ENCODE peak calls at places on chromosomes 16 and 17, in nine cellular contexts. C, X, T, S, Z, H, Q, I and D are unnamed samples.

GRCh38 chr16:30923554-30924085 is at the start of gene FBXL19:
- DNase-seq in C (peak; percentile 53), X (peak; percentile 80), T (no peak), S (peak; percentile 84), Z (no peak), H (no peak), Q (no peak), I (no peak), D (no peak)

GRCh38 chr17:49741009-49741691 is 22.8 kb downstream of the FAM117A start:
- DNase-seq in C (no peak), X (no peak), T (peak; percentile 52), S (no peak), Z (no peak), H (peak; percentile 36), Q (no peak), I (no peak), D (no peak)

GRCh38 chr16:16146380-16147315 is 76.6 kb downstream of the ABCC6 start:
- DNase-seq in C (no peak), X (no peak), T (no peak), S (no peak), Z (no peak), H (no peak), Q (no peak), I (no peak), D (no peak)

GRCh38 chr17:71237903-71238538 is 882.8 kb upstream of the SOX9 start:
- DNase-seq in C (no peak), X (no peak), T (peak; percentile 39), S (no peak), Z (no peak), H (peak; percentile 45), Q (no peak), I (no peak), D (peak; percentile 1)

GRCh38 chr16:57145964-57146647 is 39.7 kb downstream of the PSME3IP1 start:
- DNase-seq in C (no peak), X (peak; percentile 67), T (no peak), S (peak; percentile 75), Z (no peak), H (no peak), Q (no peak), I (no peak), D (no peak)

GRCh38 chr17:82647593-82648164 is 565 bp downstream of the WDR45B start:
- DNase-seq in C (peak; percentile 53), X (peak; percentile 86), T (peak; percentile 57), S (peak; percentile 88), Z (no peak), H (peak; percentile 15), Q (no peak), I (no peak), D (no peak)

GRCh38 chr17:4440690-4441686 is 7.2 kb downstream of the SPNS3 start:
- DNase-seq in C (no peak), X (no peak), T (no peak), S (no peak), Z (no peak), H (peak; percentile 74), Q (no peak), I (no peak), D (no peak)

GRCh38 chr17:78394209-78394608 is 15.8 kb downstream of the PGS1 start:
- DNase-seq in C (no peak), X (no peak), T (no peak), S (no peak), Z (no peak), H (no peak), Q (peak; percentile 1), I (no peak), D (no peak)

GRCh38 chr17:29565643-29566472 is 979 bp downstream of the ABHD15 start:
- DNase-seq in C (peak; percentile 39), X (peak; percentile 78), T (peak; percentile 57), S (peak; percentile 93), Z (no peak), H (no peak), Q (peak; percentile 90), I (no peak), D (no peak)

GRCh38 chr17:71849783-71850768 is 270.7 kb upstream of the SOX9 start:
- DNase-seq in C (no peak), X (no peak), T (no peak), S (no peak), Z (no peak), H (no peak), Q (no peak), I (no peak), D (no peak)

GRCh38 chr17:10844667-10845387 is 6.9 kb upstream of the PIRT start:
- DNase-seq in C (peak; percentile 75), X (peak; percentile 89), T (peak; percentile 70), S (peak; percentile 89), Z (no peak), H (peak; percentile 77), Q (peak; percentile 89), I (no peak), D (peak; percentile 52)
- H3K4me3 ChIP-seq in C (peak overlapping the region; percentile 64), X (peak overlapping the region; percentile 4), T (peak overlapping the region; percentile 40), S (peak overlapping the region; percentile 36), Z (peak overlapping the region; percentile 46), H (peak overlapping the region; percentile 36), Q (peak overlapping the region; percentile 40), I (peak overlapping the region; percentile 62), D (peak overlapping the region; percentile 43)

GRCh38 chr17:74924250-74924948 is at the start of gene OTOP2:
- DNase-seq in C (no peak), X (no peak), T (no peak), S (peak; percentile 83), Z (no peak), H (no peak), Q (peak; percentile 67), I (no peak), D (no peak)

GRCh38 chr17:74921769-74922168 is 1.3 kb downstream of the USH1G start:
- DNase-seq in C (no peak), X (no peak), T (no peak), S (no peak), Z (no peak), H (no peak), Q (no peak), I (no peak), D (no peak)

GRCh38 chr17:74923538-74924249 is 379 bp upstream of the OTOP2 start:
- DNase-seq in C (peak; percentile 79), X (peak; percentile 91), T (peak; percentile 59), S (peak; percentile 96), Z (no peak), H (peak; percentile 53), Q (peak; percentile 87), I (no peak), D (no peak)

GRCh38 chr17:74922172-74922571 is 883 bp downstream of the USH1G start:
- DNase-seq in C (no peak), X (no peak), T (no peak), S (no peak), Z (no peak), H (no peak), Q (no peak), I (no peak), D (no peak)

DNA sequence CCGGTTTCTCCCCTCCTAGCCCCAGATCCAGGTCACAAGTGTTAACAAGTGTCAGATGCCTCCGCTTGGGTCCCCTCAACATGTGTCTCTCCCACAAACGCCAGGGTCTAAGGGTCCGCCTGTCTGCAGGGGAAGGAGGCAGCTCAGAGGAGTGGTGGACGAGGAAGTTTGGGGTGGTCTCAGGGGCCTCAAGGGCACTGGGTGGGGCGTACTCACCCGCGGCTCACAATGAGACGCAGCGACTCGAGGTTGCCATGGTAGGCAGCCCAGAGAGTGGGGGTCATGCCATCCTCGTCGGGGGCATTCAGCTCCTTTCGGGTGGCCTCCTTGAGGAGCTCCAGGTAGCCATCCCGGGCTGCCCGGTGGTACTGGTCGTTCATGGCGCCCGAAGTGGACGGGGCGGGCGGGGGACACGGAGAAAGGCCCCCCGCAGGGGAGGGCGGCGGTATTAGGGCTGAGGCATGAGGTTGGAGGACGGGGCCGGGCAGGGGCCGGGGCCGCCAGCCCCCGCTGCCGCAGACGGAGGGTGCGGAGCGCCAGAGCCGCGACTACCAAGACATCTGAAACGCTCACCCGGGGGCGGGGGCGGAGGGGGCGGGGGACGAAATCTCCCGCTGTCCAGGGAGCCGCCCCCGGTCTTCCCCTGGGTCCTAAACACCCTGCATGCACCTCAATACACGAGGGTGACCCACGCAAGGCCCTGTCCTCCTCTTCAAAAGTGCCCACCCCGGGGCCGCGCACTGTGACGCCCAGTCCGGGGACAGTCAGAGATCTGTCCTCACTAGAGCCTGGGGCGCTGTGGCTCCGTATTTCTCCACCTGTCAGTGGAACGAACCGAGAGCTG is at the start of gene USH1G:
- DNase-seq in C (peak; percentile 27), X (no peak), T (no peak), S (no peak), Z (no peak), H (peak; percentile 8), Q (peak; percentile 81), I (no peak), D (no peak)
- H3K4me3 ChIP-seq in C (peak within 1 kb of the TSS; percentile 54), X (no peak within 1 kb of the TSS), T (no peak within 1 kb of the TSS), S (peak within 1 kb of the TSS; percentile 17), Z (peak within 1 kb of the TSS; percentile 42), H (peak within 1 kb of the TSS; percentile 27), Q (peak within 1 kb of the TSS; percentile 35), I (peak within 1 kb of the TSS; percentile 68), D (no peak within 1 kb of the TSS)

DNA sequence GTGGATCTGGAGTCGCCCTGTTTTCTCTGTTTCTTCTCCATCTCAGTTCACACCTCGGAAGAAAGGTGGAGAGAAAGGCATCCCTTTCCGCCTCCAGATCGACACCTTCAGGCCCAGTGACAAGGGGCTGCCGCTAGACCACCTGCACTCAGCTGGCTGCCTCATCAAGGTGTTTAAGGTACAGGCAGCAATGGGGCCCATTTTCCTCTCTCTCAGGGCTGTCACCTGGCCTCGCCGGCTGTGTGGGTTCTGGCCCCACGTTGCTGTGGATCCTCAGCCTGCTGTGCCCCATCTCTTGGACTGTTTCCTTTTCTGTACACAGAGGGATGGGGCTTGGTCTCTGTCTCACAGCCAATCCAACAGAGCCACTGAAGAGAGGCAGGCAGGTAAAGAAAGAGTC is 17.4 kb upstream of the STAC2 start:
- DNase-seq in C (no peak), X (no peak), T (no peak), S (no peak), Z (no peak), H (no peak), Q (no peak), I (no peak), D (no peak)
- H3K4me3 ChIP-seq in C (no peak overlapping the region), X (no peak overlapping the region), T (no peak overlapping the region), S (no peak overlapping the region), Z (no peak overlapping the region), H (no peak overlapping the region), Q (no peak overlapping the region), I (no peak overlapping the region), D (no peak overlapping the region)

GRCh38 chr17:2263183-2263954 is 40.2 kb downstream of the SMG6 start:
- DNase-seq in C (no peak), X (no peak), T (no peak), S (no peak), Z (no peak), H (no peak), Q (no peak), I (no peak), D (no peak)

GRCh38 chr17:2267354-2267753 is 36.2 kb downstream of the SMG6 start:
- DNase-seq in C (no peak), X (no peak), T (no peak), S (no peak), Z (no peak), H (peak; percentile 35), Q (no peak), I (no peak), D (no peak)

GRCh38 chr17:2266045-2266864 is 37.3 kb downstream of the SMG6 start:
- DNase-seq in C (no peak), X (no peak), T (no peak), S (no peak), Z (no peak), H (no peak), Q (no peak), I (no peak), D (peak; percentile 93)

GRCh38 chr17:2264023-2264860 is 39.3 kb downstream of the SMG6 start:
- DNase-seq in C (no peak), X (no peak), T (no peak), S (no peak), Z (no peak), H (peak; percentile 58), Q (no peak), I (no peak), D (no peak)

GRCh38 chr17:2266865-2267228 is 36.7 kb downstream of the SMG6 start:
- DNase-seq in C (no peak), X (no peak), T (no peak), S (no peak), Z (no peak), H (no peak), Q (no peak), I (no peak), D (peak; percentile 35)
- H3K4me3 ChIP-seq in C (no peak overlapping the region), X (no peak overlapping the region), T (no peak overlapping the region), S (no peak overlapping the region), Z (no peak overlapping the region), H (no peak overlapping the region), Q (no peak overlapping the region), I (no peak overlapping the region), D (peak overlapping the region; percentile 35)